ENCODE peak calls at places on chromosomes 11 and 22, in seven cellular contexts. One of them, this sample, is unnamed.

GRCh38 chr22:50469377-50470305 is 5.2 kb downstream of the SBF1 start:
- DNase-seq in stimulated activated CD4-positive, alpha-beta T cell treated with anti-CD3 and anti-CD28 coated beads, Interleukin-12 subunit alpha, Interleukin-12 subunit beta, amount 100 ng/mL, for 24 hours: peak
- DNase-seq in activated CD8-positive, alpha-beta T cell treated with anti-CD3 and anti-CD28 coated beads, Interleukin-2, amount 10 ng/mL, durations not matched to agents 7 days and 5 days: peak
- DNase-seq in endothelial cell: no peak
- DNase-seq in NCI-H345: peak
- DNase-seq in mesothelial cell of epicardium: no peak
- DNase-seq in Daoy: peak
- DNase-seq in this sample: no peak

GRCh38 chr22:46638601-46639431 is 18.6 kb downstream of the GRAMD4 start:
- DNase-seq in stimulated activated CD4-positive, alpha-beta T cell treated with anti-CD3 and anti-CD28 coated beads, Interleukin-12 subunit alpha, Interleukin-12 subunit beta, amount 100 ng/mL, for 24 hours: no peak
- DNase-seq in activated CD8-positive, alpha-beta T cell treated with anti-CD3 and anti-CD28 coated beads, Interleukin-2, amount 10 ng/mL, durations not matched to agents 7 days and 5 days: no peak
- DNase-seq in endothelial cell: no peak
- DNase-seq in NCI-H345: peak
- DNase-seq in mesothelial cell of epicardium: no peak
- DNase-seq in Daoy: no peak
- DNase-seq in this sample: no peak

GRCh38 chr11:9341638-9342137 is 27.3 kb upstream of the TMEM41B start:
- DNase-seq in stimulated activated CD4-positive, alpha-beta T cell treated with anti-CD3 and anti-CD28 coated beads, Interleukin-12 subunit alpha, Interleukin-12 subunit beta, amount 100 ng/mL, for 24 hours: no peak
- DNase-seq in activated CD8-positive, alpha-beta T cell treated with anti-CD3 and anti-CD28 coated beads, Interleukin-2, amount 10 ng/mL, durations not matched to agents 7 days and 5 days: no peak
- DNase-seq in endothelial cell: no peak
- DNase-seq in NCI-H345: no peak
- DNase-seq in mesothelial cell of epicardium: no peak
- DNase-seq in Daoy: no peak
- DNase-seq in this sample: no peak

GRCh38 chr11:12864316-12865156 is 144.6 kb upstream of the RASSF10 start:
- DNase-seq in stimulated activated CD4-positive, alpha-beta T cell treated with anti-CD3 and anti-CD28 coated beads, Interleukin-12 subunit alpha, Interleukin-12 subunit beta, amount 100 ng/mL, for 24 hours: no peak
- DNase-seq in activated CD8-positive, alpha-beta T cell treated with anti-CD3 and anti-CD28 coated beads, Interleukin-2, amount 10 ng/mL, durations not matched to agents 7 days and 5 days: no peak
- DNase-seq in endothelial cell: peak
- DNase-seq in NCI-H345: peak
- DNase-seq in mesothelial cell of epicardium: no peak
- DNase-seq in Daoy: peak
- DNase-seq in this sample: no peak

GRCh38 chr11:46977940-46978595 is 41.5 kb downstream of the CSTPP1 start:
- DNase-seq in stimulated activated CD4-positive, alpha-beta T cell treated with anti-CD3 and anti-CD28 coated beads, Interleukin-12 subunit alpha, Interleukin-12 subunit beta, amount 100 ng/mL, for 24 hours: no peak
- DNase-seq in activated CD8-positive, alpha-beta T cell treated with anti-CD3 and anti-CD28 coated beads, Interleukin-2, amount 10 ng/mL, durations not matched to agents 7 days and 5 days: no peak
- DNase-seq in endothelial cell: no peak
- DNase-seq in NCI-H345: peak
- DNase-seq in mesothelial cell of epicardium: no peak
- DNase-seq in Daoy: no peak
- DNase-seq in this sample: no peak

GRCh38 chr11:117663389-117663788 is 133.6 kb downstream of the DSCAML1 start:
- DNase-seq in stimulated activated CD4-positive, alpha-beta T cell treated with anti-CD3 and anti-CD28 coated beads, Interleukin-12 subunit alpha, Interleukin-12 subunit beta, amount 100 ng/mL, for 24 hours: no peak
- DNase-seq in activated CD8-positive, alpha-beta T cell treated with anti-CD3 and anti-CD28 coated beads, Interleukin-2, amount 10 ng/mL, durations not matched to agents 7 days and 5 days: no peak
- DNase-seq in endothelial cell: no peak
- DNase-seq in NCI-H345: no peak
- DNase-seq in mesothelial cell of epicardium: no peak
- DNase-seq in Daoy: no peak
- DNase-seq in this sample: no peak

GRCh38 chr22:44384981-44385610 is 72.3 kb upstream of the SHISAL1 start:
- DNase-seq in stimulated activated CD4-positive, alpha-beta T cell treated with anti-CD3 and anti-CD28 coated beads, Interleukin-12 subunit alpha, Interleukin-12 subunit beta, amount 100 ng/mL, for 24 hours: no peak
- DNase-seq in activated CD8-positive, alpha-beta T cell treated with anti-CD3 and anti-CD28 coated beads, Interleukin-2, amount 10 ng/mL, durations not matched to agents 7 days and 5 days: no peak
- DNase-seq in endothelial cell: no peak
- DNase-seq in NCI-H345: no peak
- DNase-seq in mesothelial cell of epicardium: no peak
- DNase-seq in Daoy: no peak
- DNase-seq in this sample: no peak

GRCh38 chr11:90229791-90230190 is 6.9 kb upstream of the CHORDC1 start:
- DNase-seq in stimulated activated CD4-positive, alpha-beta T cell treated with anti-CD3 and anti-CD28 coated beads, Interleukin-12 subunit alpha, Interleukin-12 subunit beta, amount 100 ng/mL, for 24 hours: no peak
- DNase-seq in activated CD8-positive, alpha-beta T cell treated with anti-CD3 and anti-CD28 coated beads, Interleukin-2, amount 10 ng/mL, durations not matched to agents 7 days and 5 days: no peak
- DNase-seq in endothelial cell: no peak
- DNase-seq in NCI-H345: no peak
- DNase-seq in mesothelial cell of epicardium: no peak
- DNase-seq in Daoy: no peak
- DNase-seq in this sample: no peak

GRCh38 chr11:10288881-10289764 is 4.9 kb downstream of the SBF2 start:
- DNase-seq in stimulated activated CD4-positive, alpha-beta T cell treated with anti-CD3 and anti-CD28 coated beads, Interleukin-12 subunit alpha, Interleukin-12 subunit beta, amount 100 ng/mL, for 24 hours: no peak
- DNase-seq in activated CD8-positive, alpha-beta T cell treated with anti-CD3 and anti-CD28 coated beads, Interleukin-2, amount 10 ng/mL, durations not matched to agents 7 days and 5 days: no peak
- DNase-seq in endothelial cell: no peak
- DNase-seq in NCI-H345: no peak
- DNase-seq in mesothelial cell of epicardium: no peak
- DNase-seq in Daoy: no peak
- DNase-seq in this sample: no peak

GRCh38 chr11:79165908-79166307 is 274.9 kb downstream of the TENM4 start:
- DNase-seq in stimulated activated CD4-positive, alpha-beta T cell treated with anti-CD3 and anti-CD28 coated beads, Interleukin-12 subunit alpha, Interleukin-12 subunit beta, amount 100 ng/mL, for 24 hours: no peak
- DNase-seq in activated CD8-positive, alpha-beta T cell treated with anti-CD3 and anti-CD28 coated beads, Interleukin-2, amount 10 ng/mL, durations not matched to agents 7 days and 5 days: no peak
- DNase-seq in endothelial cell: no peak
- DNase-seq in NCI-H345: no peak
- DNase-seq in mesothelial cell of epicardium: no peak
- DNase-seq in Daoy: no peak
- DNase-seq in this sample: no peak

GRCh38 chr11:120184371-120184945 is 26.4 kb upstream of the OAF start:
- DNase-seq in stimulated activated CD4-positive, alpha-beta T cell treated with anti-CD3 and anti-CD28 coated beads, Interleukin-12 subunit alpha, Interleukin-12 subunit beta, amount 100 ng/mL, for 24 hours: no peak
- DNase-seq in activated CD8-positive, alpha-beta T cell treated with anti-CD3 and anti-CD28 coated beads, Interleukin-2, amount 10 ng/mL, durations not matched to agents 7 days and 5 days: no peak
- DNase-seq in endothelial cell: no peak
- DNase-seq in NCI-H345: no peak
- DNase-seq in mesothelial cell of epicardium: no peak
- DNase-seq in Daoy: no peak
- DNase-seq in this sample: peak

GRCh38 chr22:21915624-21916308 is 36.9 kb downstream of the PPM1F start:
- DNase-seq in stimulated activated CD4-positive, alpha-beta T cell treated with anti-CD3 and anti-CD28 coated beads, Interleukin-12 subunit alpha, Interleukin-12 subunit beta, amount 100 ng/mL, for 24 hours: no peak
- DNase-seq in activated CD8-positive, alpha-beta T cell treated with anti-CD3 and anti-CD28 coated beads, Interleukin-2, amount 10 ng/mL, durations not matched to agents 7 days and 5 days: no peak
- DNase-seq in endothelial cell: no peak
- DNase-seq in NCI-H345: no peak
- DNase-seq in mesothelial cell of epicardium: no peak
- DNase-seq in Daoy: no peak
- DNase-seq in this sample: no peak

GRCh38 chr22:35809816-35810215 is 92.1 kb downstream of the APOL5 start:
- DNase-seq in stimulated activated CD4-positive, alpha-beta T cell treated with anti-CD3 and anti-CD28 coated beads, Interleukin-12 subunit alpha, Interleukin-12 subunit beta, amount 100 ng/mL, for 24 hours: no peak
- DNase-seq in activated CD8-positive, alpha-beta T cell treated with anti-CD3 and anti-CD28 coated beads, Interleukin-2, amount 10 ng/mL, durations not matched to agents 7 days and 5 days: no peak
- DNase-seq in endothelial cell: no peak
- DNase-seq in NCI-H345: no peak
- DNase-seq in mesothelial cell of epicardium: no peak
- DNase-seq in Daoy: no peak
- DNase-seq in this sample: no peak

GRCh38 chr22:31683181-31684105 is 21.4 kb upstream of the PISD start:
- DNase-seq in stimulated activated CD4-positive, alpha-beta T cell treated with anti-CD3 and anti-CD28 coated beads, Interleukin-12 subunit alpha, Interleukin-12 subunit beta, amount 100 ng/mL, for 24 hours: no peak
- DNase-seq in activated CD8-positive, alpha-beta T cell treated with anti-CD3 and anti-CD28 coated beads, Interleukin-2, amount 10 ng/mL, durations not matched to agents 7 days and 5 days: no peak
- DNase-seq in endothelial cell: no peak
- DNase-seq in NCI-H345: no peak
- DNase-seq in mesothelial cell of epicardium: no peak
- DNase-seq in Daoy: no peak
- DNase-seq in this sample: no peak

GRCh38 chr11:92423133-92423532 is 198.5 kb downstream of the FAT3 start:
- DNase-seq in stimulated activated CD4-positive, alpha-beta T cell treated with anti-CD3 and anti-CD28 coated beads, Interleukin-12 subunit alpha, Interleukin-12 subunit beta, amount 100 ng/mL, for 24 hours: no peak
- DNase-seq in activated CD8-positive, alpha-beta T cell treated with anti-CD3 and anti-CD28 coated beads, Interleukin-2, amount 10 ng/mL, durations not matched to agents 7 days and 5 days: no peak
- DNase-seq in endothelial cell: no peak
- DNase-seq in NCI-H345: no peak
- DNase-seq in mesothelial cell of epicardium: no peak
- DNase-seq in Daoy: no peak
- DNase-seq in this sample: no peak

GRCh38 chr22:20498913-20499312 is 3.3 kb upstream of the KLHL22 start:
- DNase-seq in stimulated activated CD4-positive, alpha-beta T cell treated with anti-CD3 and anti-CD28 coated beads, Interleukin-12 subunit alpha, Interleukin-12 subunit beta, amount 100 ng/mL, for 24 hours: no peak
- DNase-seq in activated CD8-positive, alpha-beta T cell treated with anti-CD3 and anti-CD28 coated beads, Interleukin-2, amount 10 ng/mL, durations not matched to agents 7 days and 5 days: no peak
- DNase-seq in endothelial cell: no peak
- DNase-seq in NCI-H345: no peak
- DNase-seq in mesothelial cell of epicardium: no peak
- DNase-seq in Daoy: no peak
- DNase-seq in this sample: no peak

GRCh38 chr11:47178305-47178704 is 1.6 kb upstream of the ARFGAP2 start:
- DNase-seq in stimulated activated CD4-positive, alpha-beta T cell treated with anti-CD3 and anti-CD28 coated beads, Interleukin-12 subunit alpha, Interleukin-12 subunit beta, amount 100 ng/mL, for 24 hours: no peak
- DNase-seq in activated CD8-positive, alpha-beta T cell treated with anti-CD3 and anti-CD28 coated beads, Interleukin-2, amount 10 ng/mL, durations not matched to agents 7 days and 5 days: no peak
- DNase-seq in endothelial cell: no peak
- DNase-seq in NCI-H345: no peak
- DNase-seq in mesothelial cell of epicardium: no peak
- DNase-seq in Daoy: no peak
- DNase-seq in this sample: no peak